ENCODE peak calls at places on chromosomes 11 and 22, in four cellular contexts. G is breast epithelium, B is HS-27A, J is T-cell. C is an unnamed sample.

GRCh38 chr22:45656577-45656976 is 15.1 kb upstream of the ATXN10 start:
- DNase-seq in G (no peak), B (no peak), J (no peak), C (no peak)

GRCh38 chr11:79232346-79232745 is 208.5 kb downstream of the TENM4 start:
- DNase-seq in B (no peak), G (no peak), J (no peak), C (no peak)

GRCh38 chr11:19974886-19975285 is 185.4 kb downstream of the DBX1 start:
- DNase-seq in J (no peak), G (no peak), B (no peak), C (no peak)

GRCh38 chr22:29224121-29224858 is 18.6 kb downstream of the EMID1 start:
- DNase-seq in B (no peak), J (no peak), G (no peak), C (no peak)

GRCh38 chr11:62352355-62353336 is 15.4 kb downstream of the ASRGL1 start:
- DNase-seq in B (no peak), J (no peak), G (no peak), C (no peak)

GRCh38 chr11:110777765-110778164 is 65.5 kb upstream of the ARHGAP20 start:
- DNase-seq in B (no peak), J (no peak), G (no peak), C (no peak)

GRCh38 chr11:116875194-116875593 is 37.8 kb upstream of the APOA1 start:
- DNase-seq in J (no peak), G (no peak), B (no peak), C (no peak)

GRCh38 chr11:19291064-19291463 is 50.3 kb upstream of the E2F8 start:
- DNase-seq in J (no peak), G (no peak), B (no peak), C (no peak)

GRCh38 chr22:20833225-20833665 is 25.4 kb downstream of the PI4KA start:
- DNase-seq in B (no peak), J (no peak), G (no peak), C (no peak)

GRCh38 chr11:79076526-79077115 is 364.2 kb downstream of the TENM4 start:
- DNase-seq in B (no peak), G (no peak), J (no peak), C (no peak)

GRCh38 chr11:57903011-57903410 is 120.7 kb upstream of the OR9Q1 start:
- DNase-seq in J (no peak), B (no peak), G (no peak), C (no peak)

GRCh38 chr11:10019906-10020682 is 273.9 kb downstream of the SBF2 start:
- DNase-seq in B (no peak), G (no peak), J (no peak), C (no peak)

GRCh38 chr22:27879923-27880322 is 39.1 kb downstream of the PITPNB start:
- DNase-seq in B (no peak), J (no peak), G (no peak), C (no peak)

GRCh38 chr11:98587884-98588283 is 432.9 kb upstream of the CNTN5 start:
- DNase-seq in B (no peak), J (no peak), G (no peak), C (no peak)

GRCh38 chr11:113104390-113105251 is 143.4 kb downstream of the NCAM1 start:
- DNase-seq in B (no peak), J (no peak), G (no peak), C (no peak)

GRCh38 chr11:125069796-125070195 is 6.7 kb downstream of the SLC37A2 start:
- DNase-seq in B (no peak), J (no peak), G (no peak), C (no peak)

GRCh38 chr11:31656051-31656450 is 146.5 kb downstream of the ELP4 start:
- DNase-seq in G (no peak), J (no peak), B (no peak), C (no peak)

GRCh38 chr11:103483996-103484395 is 374.8 kb downstream of the DYNC2H1 start:
- DNase-seq in J (no peak), B (no peak), G (no peak), C (no peak)

GRCh38 chr11:40186401-40187091 is 1272.9 kb downstream of the LRRC4C start:
- DNase-seq in J (no peak), G (no peak), B (no peak), C (no peak)

GRCh38 chr11:94897330-94897768 is 76.0 kb downstream of the CWC15 start:
- DNase-seq in G (no peak), J (peak), B (no peak), C (peak)

GRCh38 chr11:76598426-76598839 is 72.1 kb downstream of the LRRC32 start:
- DNase-seq in J (no peak), B (no peak), G (no peak), C (no peak)

GRCh38 chr11:87417951-87418350 is 380.2 kb downstream of the TMEM135 start:
- DNase-seq in G (no peak), B (no peak), J (no peak), C (no peak)

C was measured in memory B cell.